ENCODE peak calls at places on chromosome 2, in four cellular contexts. I is testis, K is ureter, R is NCI-H774. A is an unnamed sample.

GRCh38 chr2:119715409-119716295 is 36.7 kb downstream of the TMEM177 start:
- DNase-seq in I (no peak), K (no peak), R (no peak), A (no peak)

GRCh38 chr2:240528406-240529040 is 29.3 kb downstream of the ANKMY1 start:
- DNase-seq in I (no peak), K (no peak), R (no peak), A (no peak)

GRCh38 chr2:194166818-194167217 is 1490.2 kb upstream of the SLC39A10 start:
- DNase-seq in I (peak; percentile 28), K (no peak), R (no peak), A (no peak)

GRCh38 chr2:96701636-96702035 is 38.2 kb downstream of the LMAN2L start:
- DNase-seq in I (no peak), K (no peak), R (no peak), A (no peak)

GRCh38 chr2:25460261-25460905 is 118.7 kb upstream of the DNMT3A start:
- DNase-seq in I (no peak), K (no peak), R (no peak), A (no peak)

GRCh38 chr2:53969285-53970094 is 1.3 kb downstream of the PSME4 start:
- DNase-seq in I (no peak), K (no peak), R (peak; percentile 16), A (no peak)

GRCh38 chr2:54041135-54041534 is 70.3 kb upstream of the PSME4 start:
- DNase-seq in I (no peak), K (no peak), R (no peak), A (no peak)

GRCh38 chr2:117812443-117812842 is 2.0 kb upstream of the DDX18 start:
- DNase-seq in I (no peak), K (no peak), R (no peak), A (no peak)

GRCh38 chr2:30686000-30686399 is 121.2 kb downstream of the CAPN13 start:
- DNase-seq in I (no peak), K (peak; percentile 30), R (peak; percentile 85), A (peak; percentile 28)

GRCh38 chr2:190352668-190353536 is 9.5 kb downstream of the INPP1 start:
- DNase-seq in I (no peak), K (no peak), R (no peak), A (no peak)

A was measured in lung.